ENCODE peak calls at places on chromosomes 6 and 20, in four cellular contexts. One of them, this sample, is unnamed. For H3K36me3 and H3K4me1, the result is how much of the 10 kb centered on the place peaks cover.

GRCh38 chr6:113599444-113599843 is 257.7 kb upstream of the MARCKS start:
- DNase-seq in Peyer's patch: no peak
- DNase-seq in CD8-positive, alpha-beta memory T cell: no peak
- DNase-seq in body of pancreas: no peak
- DNase-seq in this sample: no peak

GRCh38 chr20:9903048-9903651 is 64.3 kb upstream of the PAK5 start:
- DNase-seq in Peyer's patch: no peak
- DNase-seq in CD8-positive, alpha-beta memory T cell: no peak
- DNase-seq in body of pancreas: peak
- DNase-seq in this sample: peak

GRCh38 chr6:20589266-20589665 is 55.0 kb downstream of the CDKAL1 start:
- DNase-seq in Peyer's patch: no peak
- DNase-seq in CD8-positive, alpha-beta memory T cell: no peak
- DNase-seq in body of pancreas: peak
- DNase-seq in this sample: no peak

GRCh38 chr20:57397693-57398108 is 6.5 kb downstream of the RBM38 start:
- DNase-seq in Peyer's patch: no peak
- DNase-seq in CD8-positive, alpha-beta memory T cell: peak
- DNase-seq in body of pancreas: peak
- DNase-seq in this sample: no peak

GRCh38 chr6:157503018-157503747 is 122.2 kb downstream of the ZDHHC14 start:
- DNase-seq in Peyer's patch: no peak
- DNase-seq in CD8-positive, alpha-beta memory T cell: no peak
- DNase-seq in body of pancreas: no peak
- DNase-seq in this sample: no peak

GRCh38 chr20:15951711-15952110 is 621.5 kb downstream of the KIF16B start:
- DNase-seq in Peyer's patch: no peak
- DNase-seq in CD8-positive, alpha-beta memory T cell: no peak
- DNase-seq in body of pancreas: no peak
- DNase-seq in this sample: no peak

GRCh38 chr6:89154131-89154530 is 8.3 kb downstream of the PM20D2 start:
- DNase-seq in Peyer's patch: no peak
- DNase-seq in CD8-positive, alpha-beta memory T cell: no peak
- DNase-seq in body of pancreas: no peak
- DNase-seq in this sample: no peak

GRCh38 chr6:34587325-34587724 is 31.2 kb upstream of the SPDEF start:
- DNase-seq in Peyer's patch: no peak
- DNase-seq in CD8-positive, alpha-beta memory T cell: no peak
- DNase-seq in body of pancreas: no peak
- DNase-seq in this sample: peak

GRCh38 chr20:919491-919916 is 3.4 kb upstream of the ANGPT4 start:
- DNase-seq in Peyer's patch: no peak
- DNase-seq in CD8-positive, alpha-beta memory T cell: no peak
- DNase-seq in body of pancreas: no peak
- DNase-seq in this sample: peak

GRCh38 chr6:158545043-158545966 is 14.6 kb upstream of the TMEM181 start:
- DNase-seq in Peyer's patch: no peak
- DNase-seq in CD8-positive, alpha-beta memory T cell: no peak
- DNase-seq in body of pancreas: no peak
- DNase-seq in this sample: no peak

GRCh38 chr6:111757342-111757741 is 115.9 kb downstream of the FYN start:
- DNase-seq in Peyer's patch: no peak
- DNase-seq in CD8-positive, alpha-beta memory T cell: peak
- DNase-seq in body of pancreas: no peak
- DNase-seq in this sample: peak

GRCh38 chr6:126880926-126881325 is 237.5 kb upstream of the RSPO3 start:
- DNase-seq in Peyer's patch: no peak
- DNase-seq in CD8-positive, alpha-beta memory T cell: no peak
- DNase-seq in body of pancreas: no peak
- DNase-seq in this sample: no peak

GRCh38 chr6:47836639-47837038 is 54.8 kb downstream of the OPN5 start:
- DNase-seq in Peyer's patch: no peak
- DNase-seq in CD8-positive, alpha-beta memory T cell: no peak
- DNase-seq in body of pancreas: no peak
- DNase-seq in this sample: no peak

GRCh38 chr6:166560222-166560621 is 26.3 kb downstream of the RAMACL start:
- DNase-seq in Peyer's patch: no peak
- DNase-seq in CD8-positive, alpha-beta memory T cell: no peak
- DNase-seq in body of pancreas: no peak
- DNase-seq in this sample: no peak

GRCh38 chr6:137659871-137660270 is 165.7 kb upstream of the OLIG3 start:
- DNase-seq in Peyer's patch: no peak
- DNase-seq in CD8-positive, alpha-beta memory T cell: no peak
- DNase-seq in body of pancreas: peak
- DNase-seq in this sample: no peak

GRCh38 chr6:130459316-130459715 is 93.5 kb downstream of the TMEM200A start:
- DNase-seq in Peyer's patch: no peak
- DNase-seq in CD8-positive, alpha-beta memory T cell: no peak
- DNase-seq in body of pancreas: no peak
- DNase-seq in this sample: no peak

GRCh38 chr20:651713-652610 is 1.0 kb downstream of the SRXN1 start:
- DNase-seq in Peyer's patch: no peak
- DNase-seq in CD8-positive, alpha-beta memory T cell: no peak
- DNase-seq in body of pancreas: no peak
- DNase-seq in this sample: peak

GRCh38 chr20:13342469-13343242 is 121.6 kb downstream of the ISM1 start:
- DNase-seq in Peyer's patch: no peak
- DNase-seq in CD8-positive, alpha-beta memory T cell: no peak
- DNase-seq in body of pancreas: no peak
- DNase-seq in this sample: no peak

GRCh38 chr6:154343473-154344308 is 12.9 kb downstream of the IPCEF1 start:
- DNase-seq in Peyer's patch: peak
- DNase-seq in CD8-positive, alpha-beta memory T cell: no peak
- DNase-seq in body of pancreas: peak
- DNase-seq in this sample: peak

GRCh38 chr20:24958506-24959385 is 9.7 kb downstream of the CST7 start:
- DNase-seq in Peyer's patch: peak
- DNase-seq in CD8-positive, alpha-beta memory T cell: peak
- DNase-seq in body of pancreas: no peak
- DNase-seq in this sample: peak

GRCh38 chr6:33621396-33622388 is 570 bp downstream of the ITPR3 start:
- DNase-seq in Peyer's patch: peak
- DNase-seq in CD8-positive, alpha-beta memory T cell: peak
- DNase-seq in body of pancreas: peak
- DNase-seq in this sample: peak

GRCh38 chr6:4931530-4932505 is 72.0 kb downstream of the RPP40 start:
- DNase-seq in Peyer's patch: peak
- DNase-seq in CD8-positive, alpha-beta memory T cell: no peak
- DNase-seq in body of pancreas: no peak
- DNase-seq in this sample: peak

GRCh38 chr20:23367770-23368169 is 5.8 kb downstream of the GZF1 start:
- DNase-seq in Peyer's patch: no peak
- DNase-seq in CD8-positive, alpha-beta memory T cell: no peak
- DNase-seq in body of pancreas: no peak
- DNase-seq in this sample: no peak
- H3K36me3 ChIP-seq in Peyer's patch: under half
- H3K36me3 ChIP-seq in CD8-positive, alpha-beta memory T cell: under half
- H3K36me3 ChIP-seq in body of pancreas: under half
- H3K36me3 ChIP-seq in this sample: half or more

GRCh38 chr6:149482542-149483261 is 2.1 kb downstream of the ZC3H12D start:
- DNase-seq in Peyer's patch: no peak
- DNase-seq in CD8-positive, alpha-beta memory T cell: no peak
- DNase-seq in body of pancreas: no peak
- DNase-seq in this sample: no peak

GRCh38 chr6:149484733-149485700 is at the start of gene ZC3H12D:
- DNase-seq in Peyer's patch: peak
- DNase-seq in CD8-positive, alpha-beta memory T cell: peak
- DNase-seq in body of pancreas: peak
- DNase-seq in this sample: peak

GRCh38 chr6:149480502-149481280 is 4.1 kb downstream of the ZC3H12D start:
- DNase-seq in Peyer's patch: peak
- DNase-seq in CD8-positive, alpha-beta memory T cell: peak
- DNase-seq in body of pancreas: no peak
- DNase-seq in this sample: no peak

GRCh38 chr6:149483849-149484635 is 772 bp downstream of the ZC3H12D start:
- DNase-seq in Peyer's patch: no peak
- DNase-seq in CD8-positive, alpha-beta memory T cell: no peak
- DNase-seq in body of pancreas: no peak
- DNase-seq in this sample: no peak

DNA sequence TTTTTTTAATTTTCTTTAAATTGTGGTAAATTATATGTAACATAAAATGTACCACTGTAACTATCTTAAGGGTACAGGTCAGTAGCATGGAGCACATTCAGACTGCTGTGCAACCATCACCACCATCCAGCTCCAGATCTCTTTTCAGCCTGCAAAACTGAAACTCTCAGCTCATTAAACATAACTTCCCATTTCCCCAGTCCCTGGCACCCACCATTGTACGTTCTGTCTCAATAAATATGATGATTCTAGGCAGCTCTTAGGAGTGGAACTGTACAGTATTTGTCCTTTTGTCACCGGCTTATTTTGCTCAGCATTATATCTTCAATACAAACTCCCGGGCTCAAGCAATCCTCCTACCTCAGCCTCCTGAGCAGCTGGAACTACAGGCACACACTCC is 1.5 kb downstream of the ZC3H12D start:
- DNase-seq in Peyer's patch: no peak
- DNase-seq in CD8-positive, alpha-beta memory T cell: no peak
- DNase-seq in body of pancreas: no peak
- DNase-seq in this sample: no peak
- H3K27ac ChIP-seq in Peyer's patch: peak
- H3K27ac ChIP-seq in CD8-positive, alpha-beta memory T cell: peak
- H3K27ac ChIP-seq in body of pancreas: no peak
- H3K27ac ChIP-seq in this sample: no peak

GRCh38 chr6:1609662-1610496 is at the start of gene FOXC1:
- DNase-seq in Peyer's patch: peak
- DNase-seq in CD8-positive, alpha-beta memory T cell: no peak
- DNase-seq in body of pancreas: peak
- DNase-seq in this sample: peak
- H3K4me1 ChIP-seq in Peyer's patch: half or more
- H3K4me1 ChIP-seq in CD8-positive, alpha-beta memory T cell: under half
- H3K4me1 ChIP-seq in body of pancreas: half or more
- H3K4me1 ChIP-seq in this sample: under half

GRCh38 chr6:36101691-36102090 is 28.6 kb upstream of the MAPK13 start:
- DNase-seq in Peyer's patch: no peak
- DNase-seq in CD8-positive, alpha-beta memory T cell: no peak
- DNase-seq in body of pancreas: no peak
- DNase-seq in this sample: no peak
- H3K36me3 ChIP-seq in Peyer's patch: under half
- H3K36me3 ChIP-seq in CD8-positive, alpha-beta memory T cell: under half
- H3K36me3 ChIP-seq in body of pancreas: under half
- H3K36me3 ChIP-seq in this sample: under half

GRCh38 chr6:160055378-160055777 is 66.2 kb upstream of the SLC22A1 start:
- DNase-seq in Peyer's patch: no peak
- DNase-seq in CD8-positive, alpha-beta memory T cell: no peak
- DNase-seq in body of pancreas: no peak
- DNase-seq in this sample: no peak
- H3K27ac ChIP-seq in Peyer's patch: no peak
- H3K27ac ChIP-seq in CD8-positive, alpha-beta memory T cell: no peak
- H3K27ac ChIP-seq in body of pancreas: no peak
- H3K27ac ChIP-seq in this sample: no peak

GRCh38 chr6:90216081-90216977 is 80.3 kb downstream of the BACH2 start:
- DNase-seq in Peyer's patch: no peak
- DNase-seq in CD8-positive, alpha-beta memory T cell: peak
- DNase-seq in body of pancreas: peak
- DNase-seq in this sample: peak
- H3K4me1 ChIP-seq in Peyer's patch: under half
- H3K4me1 ChIP-seq in CD8-positive, alpha-beta memory T cell: half or more
- H3K4me1 ChIP-seq in body of pancreas: half or more
- H3K4me1 ChIP-seq in this sample: half or more

GRCh38 chr6:170575250-170575649 is 9.2 kb downstream of the PDCD2 start:
- DNase-seq in Peyer's patch: no peak
- DNase-seq in CD8-positive, alpha-beta memory T cell: no peak
- DNase-seq in body of pancreas: no peak
- DNase-seq in this sample: no peak

DNA sequence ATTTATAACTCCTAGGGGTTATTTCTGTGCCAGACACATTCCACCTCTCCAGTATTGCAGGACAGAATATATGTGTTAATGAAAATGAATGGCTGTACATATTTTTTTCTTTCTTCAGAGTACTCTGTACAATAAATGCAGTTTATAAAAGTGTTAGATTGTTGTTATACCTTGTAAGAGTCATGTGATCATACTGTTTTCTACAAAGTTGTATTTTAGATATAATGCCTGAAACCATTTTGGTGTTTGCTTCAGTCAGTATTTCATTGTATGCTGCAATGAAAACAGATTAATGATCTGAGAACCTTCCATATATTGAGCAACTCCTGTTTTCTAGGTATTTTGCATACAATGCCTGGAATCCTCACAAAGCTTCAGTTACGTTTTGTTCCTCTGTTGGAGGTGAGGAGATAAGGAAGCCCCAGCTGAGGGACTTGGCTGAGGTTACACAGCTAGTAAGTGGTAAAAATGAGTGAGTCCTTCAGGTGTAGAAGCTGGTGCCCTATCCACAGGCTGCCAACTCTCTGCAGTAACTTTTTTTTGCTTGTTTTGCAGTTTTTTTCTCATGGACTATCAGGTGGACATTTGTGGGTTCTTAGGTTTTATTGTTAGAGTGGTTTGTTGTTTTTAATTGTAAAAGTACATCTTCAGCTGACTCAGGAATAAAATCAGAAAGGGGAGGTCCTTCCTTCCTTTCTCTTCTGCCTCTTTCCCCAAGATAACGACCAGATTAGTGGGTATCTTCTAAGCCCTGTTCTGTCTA is 11.6 kb downstream of the PDCD2 start:
- DNase-seq in Peyer's patch: no peak
- DNase-seq in CD8-positive, alpha-beta memory T cell: no peak
- DNase-seq in body of pancreas: no peak
- DNase-seq in this sample: peak
- H3K36me3 ChIP-seq in Peyer's patch: under half
- H3K36me3 ChIP-seq in CD8-positive, alpha-beta memory T cell: under half
- H3K36me3 ChIP-seq in body of pancreas: under half
- H3K36me3 ChIP-seq in this sample: half or more

GRCh38 chr6:149150301-149150700 is 167.2 kb upstream of the TAB2 start:
- DNase-seq in Peyer's patch: no peak
- DNase-seq in CD8-positive, alpha-beta memory T cell: no peak
- DNase-seq in body of pancreas: no peak
- DNase-seq in this sample: no peak
- H3K27ac ChIP-seq in Peyer's patch: no peak
- H3K27ac ChIP-seq in CD8-positive, alpha-beta memory T cell: no peak
- H3K27ac ChIP-seq in body of pancreas: no peak
- H3K27ac ChIP-seq in this sample: no peak

GRCh38 chr6:45436544-45437440 is 59.1 kb upstream of the SUPT3H start:
- DNase-seq in Peyer's patch: no peak
- DNase-seq in CD8-positive, alpha-beta memory T cell: no peak
- DNase-seq in body of pancreas: peak
- DNase-seq in this sample: no peak
- H3K4me1 ChIP-seq in Peyer's patch: under half
- H3K4me1 ChIP-seq in CD8-positive, alpha-beta memory T cell: under half
- H3K4me1 ChIP-seq in body of pancreas: under half
- H3K4me1 ChIP-seq in this sample: under half

GRCh38 chr6:24710519-24711303 is 8.2 kb downstream of the C6orf62 start:
- DNase-seq in Peyer's patch: no peak
- DNase-seq in CD8-positive, alpha-beta memory T cell: no peak
- DNase-seq in body of pancreas: no peak
- DNase-seq in this sample: no peak

GRCh38 chr6:24702720-24703282 is 16.2 kb downstream of the C6orf62 start:
- DNase-seq in Peyer's patch: no peak
- DNase-seq in CD8-positive, alpha-beta memory T cell: no peak
- DNase-seq in body of pancreas: no peak
- DNase-seq in this sample: no peak

GRCh38 chr6:24704468-24704867 is 14.5 kb downstream of the C6orf62 start:
- DNase-seq in Peyer's patch: no peak
- DNase-seq in CD8-positive, alpha-beta memory T cell: no peak
- DNase-seq in body of pancreas: no peak
- DNase-seq in this sample: no peak

GRCh38 chr6:24709014-24709711 is 9.8 kb downstream of the C6orf62 start:
- DNase-seq in Peyer's patch: no peak
- DNase-seq in CD8-positive, alpha-beta memory T cell: no peak
- DNase-seq in body of pancreas: no peak
- DNase-seq in this sample: no peak

GRCh38 chr6:24708612-24709011 is 10.3 kb downstream of the C6orf62 start:
- DNase-seq in Peyer's patch: no peak
- DNase-seq in CD8-positive, alpha-beta memory T cell: no peak
- DNase-seq in body of pancreas: no peak
- DNase-seq in this sample: no peak
- H3K36me3 ChIP-seq in Peyer's patch: under half
- H3K36me3 ChIP-seq in CD8-positive, alpha-beta memory T cell: half or more
- H3K36me3 ChIP-seq in body of pancreas: under half
- H3K36me3 ChIP-seq in this sample: half or more